ENCODE peak calls at places on chromosome 20, in seven cellular contexts. W is K562, I is stomach, K is HepG2, C is H1, Q is HCT116, M is Panc1. Z is an unnamed sample.

GRCh38 chr20:12287575-12287974 is 369.9 kb downstream of the BTBD3 start:
- DNase-seq in W (no peak), I (no peak), K (no peak), C (no peak), Q (no peak), M (no peak), Z (no peak)

GRCh38 chr20:50957798-50958732 is at the start of gene DPM1:
- DNase-seq in W (peak; percentile 77), I (peak; percentile 89), K (peak; percentile 71), C (peak; percentile 89), Q (no peak), M (peak; percentile 93), Z (peak; percentile 90)

GRCh38 chr20:10562929-10563328 is 110.9 kb downstream of the JAG1 start:
- DNase-seq in W (no peak), I (no peak), K (no peak), C (no peak), Q (no peak), M (no peak), Z (no peak)

GRCh38 chr20:41174373-41174772 is 37.0 kb downstream of the PLCG1 start:
- DNase-seq in W (no peak), I (no peak), K (no peak), C (peak; percentile 30), Q (no peak), M (no peak), Z (peak; percentile 4)

GRCh38 chr20:37071481-37071911 is 24.3 kb downstream of the RBL1 start:
- DNase-seq in W (no peak), I (no peak), K (no peak), C (no peak), Q (no peak), M (no peak), Z (no peak)

GRCh38 chr20:47336013-47336754 is 20.3 kb downstream of the ZMYND8 start:
- DNase-seq in W (no peak), I (no peak), K (no peak), C (no peak), Q (no peak), M (no peak), Z (peak; percentile 56)

GRCh38 chr20:54014301-54014914 is 56.0 kb downstream of the BCAS1 start:
- DNase-seq in W (no peak), I (no peak), K (no peak), C (no peak), Q (no peak), M (no peak), Z (no peak)

GRCh38 chr20:22371843-22372242 is 212.5 kb downstream of the FOXA2 start:
- DNase-seq in W (no peak), I (no peak), K (no peak), C (no peak), Q (no peak), M (no peak), Z (no peak)

GRCh38 chr20:24677626-24678328 is 208.3 kb downstream of the SYNDIG1 start:
- DNase-seq in W (no peak), I (no peak), K (no peak), C (no peak), Q (no peak), M (no peak), Z (no peak)

GRCh38 chr20:43728686-43729255 is 2.0 kb upstream of the GTSF1L start:
- DNase-seq in W (no peak), I (no peak), K (no peak), C (no peak), Q (no peak), M (no peak), Z (no peak)

GRCh38 chr20:19047040-19047950 is 165.1 kb upstream of the SLC24A3 start:
- DNase-seq in W (no peak), I (peak; percentile 85), K (no peak), C (no peak), Q (no peak), M (no peak), Z (peak; percentile 84)

GRCh38 chr20:13008761-13009681 is at the start of gene SPTLC3:
- DNase-seq in W (no peak), I (peak; percentile 48), K (peak; percentile 56), C (no peak), Q (no peak), M (no peak), Z (peak; percentile 62)

GRCh38 chr20:58141971-58142842 is 86.2 kb downstream of the ANKRD60 start:
- DNase-seq in W (no peak), I (no peak), K (no peak), C (no peak), Q (no peak), M (no peak), Z (no peak)

GRCh38 chr20:62274332-62275262 is 28.2 kb upstream of the ADRM1 start:
- DNase-seq in W (peak; percentile 63), I (no peak), K (no peak), C (no peak), Q (no peak), M (no peak), Z (no peak)

GRCh38 chr20:50967621-50968020 is 9.0 kb downstream of the MOCS3 start:
- DNase-seq in W (no peak), I (no peak), K (no peak), C (peak; percentile 14), Q (no peak), M (no peak), Z (no peak)

GRCh38 chr20:17344775-17345174 is 117.9 kb downstream of the PCSK2 start:
- DNase-seq in W (no peak), I (no peak), K (no peak), C (no peak), Q (no peak), M (no peak), Z (no peak)

DNA sequence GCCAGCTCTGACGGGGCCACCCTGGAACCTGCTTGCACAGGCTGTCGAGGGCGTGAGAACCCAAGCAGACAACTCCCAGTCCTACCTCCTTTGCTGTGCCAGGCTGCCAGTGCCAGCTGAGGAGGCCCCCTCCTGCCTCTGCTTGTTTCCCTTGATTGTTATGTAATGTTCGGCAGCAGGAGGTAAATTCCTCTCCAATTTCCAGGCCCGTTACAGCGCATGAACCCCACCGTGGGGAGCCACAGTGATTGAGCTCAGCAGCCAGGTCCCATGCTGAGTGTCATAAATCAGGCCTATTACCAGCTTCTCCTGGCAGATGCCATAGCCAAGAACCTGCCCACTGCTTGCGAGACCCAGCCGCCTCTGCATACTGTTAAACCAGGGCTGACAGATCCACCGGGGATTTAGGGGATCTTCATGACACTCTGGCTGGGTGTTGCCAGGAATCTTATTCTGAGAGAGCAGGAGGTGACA is 320.5 kb downstream of the DHX35 start:
- DNase-seq in W (no peak), I (no peak), K (no peak), C (peak; percentile 67), Q (no peak), M (no peak), Z (peak; percentile 14)
- TF ChIP-seq POLR2AphosphoS5 in W (no peak), I (no peak), K (no peak), C (no peak), Q (no peak), M (no peak), Z (peak; percentile 37)

DNA sequence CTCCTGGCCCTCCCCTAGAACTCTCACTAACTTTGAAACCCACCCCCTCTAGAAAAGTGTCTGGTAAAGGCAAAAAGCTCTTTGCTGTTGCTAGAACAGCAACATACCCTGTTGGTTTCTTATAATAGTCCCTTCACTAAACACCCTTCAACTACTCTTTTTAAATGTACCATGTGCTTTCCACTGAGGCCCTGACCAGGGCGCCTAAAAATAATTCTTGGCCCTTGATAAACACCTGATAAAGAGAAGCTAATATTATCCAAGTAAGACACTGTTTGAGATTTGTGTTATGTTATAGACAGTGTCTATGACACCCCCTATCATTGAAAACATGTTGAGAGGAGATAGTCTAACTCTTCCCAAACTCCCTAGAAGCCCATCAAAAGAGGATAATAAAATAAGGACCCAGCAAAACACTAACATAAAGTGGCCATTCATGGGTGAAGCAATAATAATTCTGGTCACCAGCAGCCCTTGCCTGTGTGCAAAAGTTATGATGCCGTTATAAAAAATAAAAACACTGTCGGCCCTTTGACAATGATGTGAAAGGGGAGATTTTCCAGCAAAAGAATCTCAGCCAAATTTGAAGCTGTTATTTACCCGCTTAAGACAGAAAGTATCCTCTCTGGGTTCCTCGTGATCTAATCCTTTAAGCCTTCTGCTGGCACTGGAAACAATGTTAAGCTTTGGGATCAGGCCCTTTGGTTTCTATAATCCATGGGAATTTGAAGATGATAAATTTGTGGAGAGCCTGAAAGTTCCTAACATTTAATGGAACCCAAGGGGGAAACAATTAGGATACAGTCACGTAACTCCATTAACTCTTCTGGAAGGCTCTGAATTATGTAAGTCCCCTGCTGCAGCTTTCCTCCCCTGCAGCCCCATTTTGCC is 122.6 kb upstream of the PLCB4 start:
- DNase-seq in W (no peak), I (no peak), K (no peak), C (no peak), Q (no peak), M (no peak), Z (no peak)
- TF ChIP-seq POLR2AphosphoS5 in W (no peak), I (no peak), K (no peak), C (no peak), Q (no peak), M (no peak), Z (peak; percentile 15)

DNA sequence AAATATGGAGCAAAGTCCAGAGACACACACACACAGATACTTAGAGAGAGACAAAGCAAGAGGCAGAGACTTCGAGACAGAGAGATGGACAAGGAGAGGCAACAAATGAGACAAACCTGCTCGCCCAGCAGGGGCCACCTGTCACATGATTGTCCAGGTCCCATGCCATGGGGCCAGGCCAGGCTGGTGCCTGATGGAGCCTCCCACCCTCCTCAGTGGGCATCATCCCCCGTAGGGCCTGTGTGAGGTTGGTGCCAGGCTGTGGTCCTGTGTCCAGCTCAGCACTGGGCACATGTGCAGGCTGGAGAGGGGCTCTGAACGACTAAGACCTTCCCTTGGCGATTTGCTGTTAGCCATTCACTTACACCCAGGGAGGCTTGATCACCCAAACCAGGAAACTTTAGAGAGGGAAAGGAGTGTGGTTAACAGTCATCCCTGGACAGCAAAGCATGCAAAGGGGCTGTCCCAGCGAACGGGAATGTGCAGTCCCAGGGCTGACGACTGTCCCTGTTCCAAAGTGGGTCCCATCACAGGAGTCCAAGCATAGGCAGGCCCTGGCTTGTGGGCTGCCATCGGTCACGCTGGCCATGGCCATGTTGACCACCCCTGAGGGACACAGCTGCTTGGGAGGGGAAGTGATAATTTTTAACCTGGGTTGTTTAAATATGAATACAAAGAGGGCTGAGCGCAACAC is 38.4 kb upstream of the PHACTR3 start:
- DNase-seq in W (no peak), I (no peak), K (no peak), C (no peak), Q (no peak), M (no peak), Z (no peak)
- TF ChIP-seq POLR2AphosphoS5 in W (no peak), I (no peak), K (no peak), C (no peak), Q (no peak), M (no peak), Z (no peak)

DNA sequence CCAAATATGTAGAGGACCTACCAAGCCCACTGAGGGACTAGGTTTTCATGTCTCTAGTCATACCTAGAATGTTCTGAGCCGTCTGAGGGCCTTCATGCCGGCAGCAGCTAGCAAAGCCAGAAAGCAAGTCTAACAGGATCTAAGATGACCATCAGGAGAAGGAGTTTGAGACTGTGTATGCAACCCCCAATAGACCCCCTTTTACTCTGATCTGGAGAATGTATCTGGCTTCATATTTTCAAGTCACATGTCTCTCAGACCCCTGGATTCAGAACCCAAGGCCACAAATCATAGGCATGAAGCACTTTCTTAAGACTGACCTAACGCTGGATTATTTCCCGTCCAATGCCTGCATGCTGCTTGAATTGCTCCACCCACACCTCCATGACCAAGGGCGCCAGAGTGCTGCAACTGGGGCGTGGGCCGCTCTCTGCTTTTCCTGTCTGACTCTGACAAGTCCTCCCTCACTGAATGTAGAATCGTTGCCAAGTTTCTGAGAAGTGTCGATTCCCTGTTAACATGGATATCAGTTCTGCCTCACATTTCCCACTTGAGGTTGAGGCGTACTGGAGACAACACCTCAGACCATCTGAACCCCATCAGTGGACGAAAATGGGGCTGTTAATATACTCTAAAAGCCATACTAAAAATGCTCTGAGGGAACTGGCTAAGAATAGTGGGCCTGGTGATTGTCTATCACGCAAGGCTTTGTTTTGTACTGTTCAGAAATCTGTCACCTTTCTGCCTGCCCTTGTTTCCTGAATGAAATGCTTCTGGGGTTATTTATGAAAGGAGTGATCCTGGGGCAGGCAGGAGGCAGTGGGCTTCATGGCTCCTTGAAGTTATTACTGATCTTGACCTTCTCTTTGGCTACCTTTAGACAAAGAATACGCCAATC is 23.9 kb upstream of the ASXL1 start:
- DNase-seq in W (peak; percentile 61), I (peak; percentile 80), K (no peak), C (no peak), Q (no peak), M (no peak), Z (peak; percentile 80)
- TF ChIP-seq POLR2AphosphoS5 in W (no peak), I (peak; percentile 19), K (no peak), C (no peak), Q (no peak), M (no peak), Z (no peak)